ENCODE peak calls at places on chromosomes 7 and 10, in four cellular contexts. Y is stromal cell of bone marrow; Q is activated naive CD4-positive, alpha-beta T cell treated with anti-CD3 and anti-CD28 coated beads, Interleukin-2, amount 10 ng/mL, durations not matched to agents 7 days and 5 days; C is astrocyte of the hippocampus. B is an unnamed sample.

GRCh38 chr10:14403846-14404623 is 73.3 kb upstream of the FRMD4A start:
- DNase-seq in Y (no peak), C (peak; percentile 64), Q (no peak), B (no peak)

GRCh38 chr7:146844405-146844804 is 727.8 kb downstream of the CNTNAP2 start:
- DNase-seq in Q (no peak), C (no peak), Y (no peak), B (no peak)

GRCh38 chr7:126589068-126589684 is 663.6 kb downstream of the GRM8 start:
- DNase-seq in C (no peak), Y (no peak), Q (no peak), B (no peak)

GRCh38 chr7:2527505-2528464 is 8.2 kb downstream of the LFNG start:
- DNase-seq in Y (peak; percentile 57), C (peak; percentile 67), Q (peak; percentile 67), B (no peak)

GRCh38 chr10:107611101-107611500 is 446.6 kb upstream of the SORCS1 start:
- DNase-seq in C (no peak), Q (no peak), Y (no peak), B (no peak)

GRCh38 chr10:47438857-47439474 is 44.9 kb downstream of the ANXA8 start:
- DNase-seq in Y (peak; percentile 35), C (peak; percentile 83), Q (no peak), B (peak; percentile 11)

GRCh38 chr7:82044497-82045080 is 274.7 kb upstream of the HGF start:
- DNase-seq in Q (peak; percentile 27), Y (no peak), C (peak; percentile 62), B (no peak)

GRCh38 chr7:67916571-67916970 is 919.9 kb downstream of the TYW1 start:
- DNase-seq in C (no peak), Q (no peak), Y (no peak), B (no peak)

GRCh38 chr7:80841566-80842478 is 77.0 kb downstream of the SEMA3C start:
- DNase-seq in Y (no peak), C (no peak), Q (no peak), B (no peak)

GRCh38 chr10:131703527-131703926 is 197.3 kb upstream of the PPP2R2D start:
- DNase-seq in Q (no peak), Y (no peak), C (no peak), B (no peak)

GRCh38 chr7:17369686-17370426 is 71.4 kb downstream of the AHR start:
- DNase-seq in Q (no peak), C (peak; percentile 44), Y (peak; percentile 87), B (peak; percentile 87)

GRCh38 chr7:71752171-71752935 is 620.4 kb downstream of the GALNT17 start:
- DNase-seq in C (peak; percentile 76), Y (no peak), Q (peak; percentile 44), B (no peak)

GRCh38 chr7:69967152-69967591 is 368.9 kb downstream of the AUTS2 start:
- DNase-seq in Q (no peak), Y (no peak), C (peak; percentile 71), B (no peak)

GRCh38 chr7:95595825-95596182 is 512 bp downstream of the PDK4 start:
- DNase-seq in C (no peak), Q (no peak), Y (no peak), B (no peak)

GRCh38 chr7:50742401-50742800 is 40.3 kb downstream of the GRB10 start:
- DNase-seq in C (no peak), Q (no peak), Y (no peak), B (no peak)

GRCh38 chr7:123621707-123622106 is 20.1 kb downstream of the ASB15 start:
- DNase-seq in Y (no peak), Q (no peak), C (no peak), B (no peak)

GRCh38 chr7:108525327-108525984 is 479 bp downstream of the PNPLA8 start:
- DNase-seq in Y (peak; percentile 65), Q (no peak), C (no peak), B (peak; percentile 28)

GRCh38 chr7:144853542-144853941 is 17.7 kb upstream of the TPK1 start:
- DNase-seq in C (no peak), Q (no peak), Y (no peak), B (no peak)

GRCh38 chr7:113087278-113087998 is 811 bp upstream of the GPR85 start:
- DNase-seq in C (peak; percentile 72), Q (no peak), Y (peak; percentile 88), B (peak; percentile 73)

GRCh38 chr10:13839430-13839986 is 252.7 kb downstream of the PRPF18 start:
- DNase-seq in Y (peak; percentile 54), C (peak; percentile 88), Q (no peak), B (no peak)

GRCh38 chr10:111077715-111078504 is 1.1 kb downstream of the ADRA2A start:
- DNase-seq in Q (no peak), C (peak; percentile 27), Y (no peak), B (no peak)

GRCh38 chr7:85091568-85091928 is 95.3 kb downstream of the SEMA3D start:
- DNase-seq in Q (no peak), C (no peak), Y (no peak), B (no peak)

GRCh38 chr10:31345886-31346285 is 26.9 kb downstream of the ZEB1 start:
- DNase-seq in C (no peak), Y (no peak), Q (no peak), B (no peak)

GRCh38 chr10:63267414-63268138 is 134.4 kb downstream of the NRBF2 start:
- DNase-seq in C (peak; percentile 80), Q (no peak), Y (peak; percentile 56), B (peak; percentile 44)

GRCh38 chr10:119006451-119007210 is 22.9 kb upstream of the NANOS1 start:
- DNase-seq in C (peak; percentile 88), Y (peak; percentile 97), Q (no peak), B (peak; percentile 92)

GRCh38 chr10:70418229-70418628 is 14.3 kb downstream of the EIF4EBP2 start:
- DNase-seq in Q (no peak), Y (no peak), C (peak; percentile 56), B (no peak)